ENCODE peak calls at places on chromosomes 1 and 21, in five cellular contexts. One of them, this sample, is unnamed.

GRCh38 chr1:171313319-171313834 is 606 bp upstream of the FMO4 start:
- DNase-seq in pons: no peak
- DNase-seq in posterior vena cava: no peak
- DNase-seq in endothelial cell: no peak
- DNase-seq in naive thymus-derived CD8-positive, alpha-beta T cell: no peak
- DNase-seq in this sample: no peak

GRCh38 chr1:12454406-12455391 is 163.3 kb downstream of the DHRS3 start:
- DNase-seq in posterior vena cava: peak; percentile 88
- DNase-seq in endothelial cell: no peak
- DNase-seq in pons: no peak
- DNase-seq in naive thymus-derived CD8-positive, alpha-beta T cell: no peak
- DNase-seq in this sample: no peak

GRCh38 chr1:42931108-42931539 is 27.5 kb downstream of the SLC2A1 start:
- DNase-seq in naive thymus-derived CD8-positive, alpha-beta T cell: peak; percentile 75
- DNase-seq in pons: peak; percentile 68
- DNase-seq in endothelial cell: peak; percentile 53
- DNase-seq in posterior vena cava: no peak
- DNase-seq in this sample: no peak

GRCh38 chr1:207336559-207337467 is 15.3 kb downstream of the CD55 start:
- DNase-seq in posterior vena cava: no peak
- DNase-seq in endothelial cell: no peak
- DNase-seq in pons: no peak
- DNase-seq in naive thymus-derived CD8-positive, alpha-beta T cell: peak; percentile 92
- DNase-seq in this sample: no peak

GRCh38 chr21:32366191-32366590 is 26.6 kb downstream of the URB1 start:
- DNase-seq in naive thymus-derived CD8-positive, alpha-beta T cell: no peak
- DNase-seq in pons: no peak
- DNase-seq in posterior vena cava: no peak
- DNase-seq in endothelial cell: no peak
- DNase-seq in this sample: no peak

GRCh38 chr1:116525440-116525839 is 45.4 kb downstream of the CD58 start:
- DNase-seq in posterior vena cava: no peak
- DNase-seq in endothelial cell: no peak
- DNase-seq in naive thymus-derived CD8-positive, alpha-beta T cell: no peak
- DNase-seq in pons: no peak
- DNase-seq in this sample: no peak

GRCh38 chr1:193589597-193590040 is 403.2 kb upstream of the B3GALT2 start:
- DNase-seq in pons: no peak
- DNase-seq in endothelial cell: no peak
- DNase-seq in naive thymus-derived CD8-positive, alpha-beta T cell: no peak
- DNase-seq in posterior vena cava: no peak
- DNase-seq in this sample: peak; percentile 16

GRCh38 chr1:23395162-23395724 is 25.6 kb upstream of the ZNF436 start:
- DNase-seq in naive thymus-derived CD8-positive, alpha-beta T cell: no peak
- DNase-seq in endothelial cell: no peak
- DNase-seq in pons: no peak
- DNase-seq in posterior vena cava: no peak
- DNase-seq in this sample: no peak

GRCh38 chr1:33244143-33244808 is 12.0 kb upstream of the ZNF362 start:
- DNase-seq in posterior vena cava: peak; percentile 19
- DNase-seq in naive thymus-derived CD8-positive, alpha-beta T cell: no peak
- DNase-seq in pons: no peak
- DNase-seq in endothelial cell: no peak
- DNase-seq in this sample: no peak

GRCh38 chr1:202438393-202439174 is 90.1 kb downstream of the PPP1R12B start:
- DNase-seq in endothelial cell: no peak
- DNase-seq in posterior vena cava: no peak
- DNase-seq in pons: no peak
- DNase-seq in naive thymus-derived CD8-positive, alpha-beta T cell: no peak
- DNase-seq in this sample: no peak

GRCh38 chr1:232890340-232890953 is 60.0 kb upstream of the NTPCR start:
- DNase-seq in posterior vena cava: no peak
- DNase-seq in naive thymus-derived CD8-positive, alpha-beta T cell: no peak
- DNase-seq in endothelial cell: no peak
- DNase-seq in pons: no peak
- DNase-seq in this sample: no peak

GRCh38 chr1:176656257-176656995 is 193.5 kb downstream of the PAPPA2 start:
- DNase-seq in pons: peak; percentile 32
- DNase-seq in naive thymus-derived CD8-positive, alpha-beta T cell: no peak
- DNase-seq in posterior vena cava: no peak
- DNase-seq in endothelial cell: no peak
- DNase-seq in this sample: no peak

GRCh38 chr1:114009393-114009792 is 30.1 kb downstream of the OLFML3 start:
- DNase-seq in endothelial cell: no peak
- DNase-seq in naive thymus-derived CD8-positive, alpha-beta T cell: no peak
- DNase-seq in pons: no peak
- DNase-seq in posterior vena cava: no peak
- DNase-seq in this sample: no peak

GRCh38 chr1:229205854-229206253 is 65.1 kb upstream of the RAB4A start:
- DNase-seq in naive thymus-derived CD8-positive, alpha-beta T cell: no peak
- DNase-seq in posterior vena cava: no peak
- DNase-seq in endothelial cell: no peak
- DNase-seq in pons: no peak
- DNase-seq in this sample: no peak

GRCh38 chr1:20265243-20265642 is 25.4 kb upstream of the VWA5B1 start:
- DNase-seq in naive thymus-derived CD8-positive, alpha-beta T cell: no peak
- DNase-seq in pons: no peak
- DNase-seq in posterior vena cava: no peak
- DNase-seq in endothelial cell: no peak
- DNase-seq in this sample: peak; percentile 47

GRCh38 chr1:172287207-172287606 is 133.3 kb upstream of the C1orf105 start:
- DNase-seq in pons: peak; percentile 38
- DNase-seq in posterior vena cava: peak; percentile 94
- DNase-seq in endothelial cell: no peak
- DNase-seq in naive thymus-derived CD8-positive, alpha-beta T cell: no peak
- DNase-seq in this sample: peak; percentile 40

GRCh38 chr1:227369102-227369760 is 50.9 kb upstream of the CDC42BPA start:
- DNase-seq in posterior vena cava: no peak
- DNase-seq in pons: no peak
- DNase-seq in naive thymus-derived CD8-positive, alpha-beta T cell: no peak
- DNase-seq in endothelial cell: no peak
- DNase-seq in this sample: no peak

GRCh38 chr1:215201301-215201700 is 118.8 kb downstream of the KCNK2 start:
- DNase-seq in endothelial cell: no peak
- DNase-seq in pons: no peak
- DNase-seq in posterior vena cava: no peak
- DNase-seq in naive thymus-derived CD8-positive, alpha-beta T cell: no peak
- DNase-seq in this sample: no peak

GRCh38 chr1:34050711-34051485 is 114.1 kb downstream of the CSMD2 start:
- DNase-seq in pons: peak; percentile 96
- DNase-seq in endothelial cell: no peak
- DNase-seq in posterior vena cava: no peak
- DNase-seq in naive thymus-derived CD8-positive, alpha-beta T cell: no peak
- DNase-seq in this sample: no peak

GRCh38 chr1:65255088-65256050 is 54.0 kb upstream of the DNAJC6 start:
- DNase-seq in endothelial cell: peak; percentile 33
- DNase-seq in pons: peak; percentile 61
- DNase-seq in naive thymus-derived CD8-positive, alpha-beta T cell: no peak
- DNase-seq in posterior vena cava: no peak
- DNase-seq in this sample: no peak

GRCh38 chr1:77511440-77511840 is 171.0 kb downstream of the ZZZ3 start:
- DNase-seq in posterior vena cava: no peak
- DNase-seq in endothelial cell: no peak
- DNase-seq in naive thymus-derived CD8-positive, alpha-beta T cell: no peak
- DNase-seq in pons: no peak
- DNase-seq in this sample: no peak

This sample was measured in heart right ventricle.